ENCODE peak calls at places on chromosome 9, in seven cellular contexts. S is CD8-positive, alpha-beta T cell; M is SJSA1; K is tibial nerve; N is fibroblast of lung; E is CD4-positive, CD25-positive, alpha-beta regulatory T cell; X is body of pancreas. O is an unnamed sample. For H3K9me3, the result is how much of the 10 kb centered on the place peaks cover.

GRCh38 chr9:98726735-98727134 is 18.0 kb upstream of the GABBR2 start:
- DNase-seq in N (peak), K (no peak), E (no peak), M (no peak), X (peak), S (no peak), O (peak)

GRCh38 chr9:95836072-95836471 is 39.4 kb upstream of the ERCC6L2 start:
- DNase-seq in N (peak), X (no peak), S (no peak), E (no peak), M (no peak), K (no peak), O (no peak)

GRCh38 chr9:69932901-69933300 is 110.7 kb upstream of the MAMDC2 start:
- DNase-seq in E (peak), N (no peak), K (no peak), S (no peak), M (no peak), X (peak), O (no peak)

GRCh38 chr9:95264954-95265615 is 52.4 kb downstream of the FANCC start:
- DNase-seq in X (no peak), N (peak), S (no peak), K (no peak), M (no peak), E (no peak), O (peak)

GRCh38 chr9:97740848-97741821 is 44.0 kb upstream of the XPA start:
- DNase-seq in E (peak), M (no peak), S (peak), X (peak), K (peak), N (peak), O (peak)

GRCh38 chr9:88791105-88791805 is 200.0 kb upstream of the S1PR3 start:
- DNase-seq in S (no peak), K (no peak), M (no peak), E (no peak), X (peak), N (peak), O (no peak)

GRCh38 chr9:107138261-107138992 is 144.7 kb upstream of the RAD23B start:
- DNase-seq in N (peak), X (no peak), E (no peak), S (no peak), M (no peak), K (no peak), O (no peak)

GRCh38 chr9:130343445-130343918 is 77.9 kb downstream of the HMCN2 start:
- DNase-seq in E (no peak), S (no peak), X (no peak), M (no peak), K (no peak), N (no peak), O (peak)

GRCh38 chr9:8382266-8382665 is 582.7 kb upstream of the DMAC1 start:
- DNase-seq in S (no peak), X (no peak), K (no peak), M (no peak), N (no peak), E (no peak), O (no peak)

GRCh38 chr9:137355445-137356365 is 53.6 kb upstream of the NRARP start:
- DNase-seq in M (no peak), X (no peak), S (no peak), E (no peak), N (peak), K (no peak), O (no peak)
- H3K9me3 ChIP-seq in M (under half), X (under half), S (under half), E (under half), N (under half), K (under half), O (under half)

DNA sequence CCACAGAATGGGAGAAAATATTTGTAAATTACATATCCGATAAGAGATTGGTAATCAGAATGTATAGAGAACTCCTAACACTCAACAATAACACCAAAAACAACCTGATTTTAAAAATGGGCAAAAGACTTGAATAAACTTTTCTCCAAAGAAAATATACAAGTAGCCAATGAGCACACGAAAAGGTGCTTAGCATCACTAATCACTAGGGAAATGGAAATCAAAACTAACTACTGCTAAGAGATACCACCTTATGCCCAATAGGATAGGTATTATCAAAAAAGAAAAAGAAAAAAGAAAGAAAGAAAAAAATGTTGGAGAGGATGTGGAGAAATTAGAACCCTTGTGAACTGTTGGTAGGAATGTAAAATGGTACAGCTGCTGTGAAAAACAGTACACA is 212.1 kb downstream of the TLR4 start:
- DNase-seq in N (no peak), X (no peak), E (no peak), K (no peak), S (no peak), M (no peak), O (no peak)
- H3K9me3 ChIP-seq in N (under half), X (under half), E (under half), K (under half), S (under half), M (under half), O (under half)

DNA sequence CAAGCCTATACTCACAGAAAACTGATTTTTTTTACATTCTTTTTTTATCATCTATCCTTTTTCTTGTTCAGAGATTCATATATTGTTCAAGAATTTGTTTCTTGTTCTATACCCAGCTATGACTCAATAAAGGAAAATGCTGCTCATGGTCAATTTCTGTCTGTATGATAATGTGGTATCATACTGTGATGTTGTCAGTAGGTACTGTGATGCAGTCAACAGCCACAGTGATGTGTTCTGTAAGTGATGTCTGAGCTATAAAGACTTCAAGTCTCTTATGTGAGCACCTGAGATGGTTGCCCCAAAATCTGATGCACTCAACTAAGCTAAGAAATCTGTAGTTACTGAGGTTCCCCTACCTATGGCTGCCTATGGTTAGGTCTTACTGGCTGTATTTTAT is 294.2 kb upstream of the GRIN3A start:
- DNase-seq in E (no peak), K (no peak), S (no peak), N (no peak), X (no peak), M (no peak), O (no peak)
- H3K9me3 ChIP-seq in E (under half), K (under half), S (under half), N (under half), X (under half), M (under half), O (under half)

DNA sequence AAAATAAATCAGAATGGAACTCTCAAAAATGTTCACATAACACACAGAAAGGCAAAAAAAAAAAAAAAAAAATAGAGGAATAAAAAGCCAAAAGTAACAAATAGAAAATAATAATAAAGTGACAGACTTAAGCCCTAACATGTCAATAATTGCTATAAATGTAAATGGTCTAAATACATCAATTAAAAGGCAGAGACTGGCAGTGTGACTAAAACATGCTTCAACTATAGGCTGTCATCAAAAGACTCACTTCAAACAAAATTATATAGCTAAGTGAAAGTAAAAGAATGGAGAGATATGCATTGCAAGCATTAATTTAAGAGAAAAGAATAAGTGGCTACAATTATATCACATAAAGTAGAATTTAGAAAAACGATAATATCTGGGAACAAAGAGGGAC is 114.2 kb downstream of the PHF2 start:
- DNase-seq in S (no peak), M (no peak), E (no peak), K (no peak), X (no peak), N (no peak), O (no peak)
- H3K9me3 ChIP-seq in S (under half), M (under half), E (under half), K (under half), X (under half), N (under half), O (under half)

GRCh38 chr9:21841133-21841532 is 38.7 kb downstream of the MTAP start:
- DNase-seq in N (no peak), X (no peak), E (no peak), M (no peak), S (no peak), K (no peak), O (no peak)
- H3K9me3 ChIP-seq in N (under half), X (under half), E (under half), M (under half), S (under half), K (under half), O (under half)